ENCODE peak calls at places on chromosomes 3 and 15, in five cellular contexts. B is K562, W is WTC11, V is A549, I is HepG2. O is an unnamed sample.

GRCh38 chr15:60316961-60317360 is 80.8 kb downstream of the ANXA2 start:
- DNase-seq in B (no peak), W (no peak), V (no peak), I (no peak), O (no peak)

GRCh38 chr3:137222736-137223135 is 265.0 kb downstream of the IL20RB start:
- DNase-seq in B (no peak), W (no peak), V (no peak), I (no peak), O (no peak)

GRCh38 chr15:20106026-20106425 is 435.6 kb downstream of the GOLGA6L6 start:
- DNase-seq in B (no peak), W (no peak), V (no peak), I (no peak), O (no peak)

GRCh38 chr3:169323580-169324453 is 339.7 kb downstream of the MECOM start:
- DNase-seq in B (no peak), W (no peak), V (no peak), I (no peak), O (no peak)

GRCh38 chr3:38099518-38099917 is 37.4 kb downstream of the ACAA1 start:
- DNase-seq in B (no peak), W (no peak), V (no peak), I (no peak), O (no peak)

GRCh38 chr15:68592548-68592947 is 13.8 kb downstream of the CORO2B start:
- DNase-seq in B (no peak), W (no peak), V (no peak), I (no peak), O (no peak)

GRCh38 chr3:125051715-125052581 is 3.8 kb downstream of the HEG1 start:
- DNase-seq in B (no peak), W (no peak), V (no peak), I (no peak), O (peak)

GRCh38 chr3:59429203-59429602 is 379.4 kb upstream of the CFAP20DC start:
- DNase-seq in B (no peak), W (no peak), V (no peak), I (no peak), O (no peak)

GRCh38 chr15:100715571-100716455 is 113.4 kb downstream of the ASB7 start:
- DNase-seq in B (no peak), W (no peak), V (peak), I (peak), O (no peak)

GRCh38 chr3:134711284-134711683 is 60.5 kb upstream of the KY start:
- DNase-seq in B (no peak), W (no peak), V (no peak), I (no peak), O (no peak)

GRCh38 chr15:60400957-60401356 is 3.2 kb upstream of the ANXA2 start:
- DNase-seq in B (no peak), W (no peak), V (no peak), I (no peak), O (no peak)

GRCh38 chr3:177362646-177363045 is 165.4 kb upstream of the TBL1XR1 start:
- DNase-seq in B (no peak), W (no peak), V (no peak), I (no peak), O (no peak)

GRCh38 chr3:83216919-83217594 is 1455.6 kb upstream of the GBE1 start:
- DNase-seq in B (no peak), W (peak), V (no peak), I (no peak), O (no peak)

GRCh38 chr15:29268706-29269484 is 727 bp downstream of the NSMCE3 start:
- DNase-seq in B (peak), W (peak), V (peak), I (no peak), O (peak)

GRCh38 chr3:38354588-38355344 is 8.2 kb downstream of the XYLB start:
- DNase-seq in B (no peak), W (no peak), V (no peak), I (no peak), O (no peak)

GRCh38 chr3:39531681-39532080 is 64.2 kb downstream of the MOBP start:
- DNase-seq in B (no peak), W (no peak), V (peak), I (peak), O (no peak)
- TF ChIP-seq ESRRA in B (no peak), W (no peak), V (no peak), I (no peak), O (no peak)

GRCh38 chr3:126986001-126986400 is 3.1 kb downstream of the PLXNA1 start:
- DNase-seq in B (peak), W (no peak), V (no peak), I (no peak), O (no peak)

GRCh38 chr3:126985143-126985985 is 2.4 kb downstream of the PLXNA1 start:
- DNase-seq in B (no peak), W (no peak), V (no peak), I (no peak), O (no peak)

GRCh38 chr3:126983276-126983652 is 349 bp downstream of the PLXNA1 start:
- DNase-seq in B (peak), W (no peak), V (no peak), I (no peak), O (no peak)

GRCh38 chr3:126983653-126984390 is 907 bp downstream of the PLXNA1 start:
- DNase-seq in B (peak), W (peak), V (no peak), I (no peak), O (no peak)

GRCh38 chr3:126984391-126985142 is 1.7 kb downstream of the PLXNA1 start:
- DNase-seq in B (no peak), W (no peak), V (no peak), I (no peak), O (no peak)
- TF ChIP-seq ESRRA in B (no peak), W (no peak), V (no peak), I (no peak), O (no peak)

GRCh38 chr3:132317229-132317948 is at the start of gene ACP3:
- DNase-seq in B (no peak), W (no peak), V (peak), I (no peak), O (peak)
- TF ChIP-seq ESRRA in B (no peak), W (no peak), V (no peak), I (no peak), O (no peak)

GRCh38 chr15:66404532-66404931 is 17.8 kb downstream of the MAP2K1 start:
- DNase-seq in B (peak), W (peak), V (no peak), I (no peak), O (no peak)
- TF ChIP-seq ESRRA in B (no peak), W (no peak), V (no peak), I (no peak), O (no peak)

GRCh38 chr3:9430733-9431132 is 33.3 kb downstream of the SETD5 start:
- DNase-seq in B (no peak), W (no peak), V (no peak), I (no peak), O (no peak)
- TF ChIP-seq ESRRA in B (no peak), W (no peak), V (no peak), I (no peak), O (no peak)

DNA sequence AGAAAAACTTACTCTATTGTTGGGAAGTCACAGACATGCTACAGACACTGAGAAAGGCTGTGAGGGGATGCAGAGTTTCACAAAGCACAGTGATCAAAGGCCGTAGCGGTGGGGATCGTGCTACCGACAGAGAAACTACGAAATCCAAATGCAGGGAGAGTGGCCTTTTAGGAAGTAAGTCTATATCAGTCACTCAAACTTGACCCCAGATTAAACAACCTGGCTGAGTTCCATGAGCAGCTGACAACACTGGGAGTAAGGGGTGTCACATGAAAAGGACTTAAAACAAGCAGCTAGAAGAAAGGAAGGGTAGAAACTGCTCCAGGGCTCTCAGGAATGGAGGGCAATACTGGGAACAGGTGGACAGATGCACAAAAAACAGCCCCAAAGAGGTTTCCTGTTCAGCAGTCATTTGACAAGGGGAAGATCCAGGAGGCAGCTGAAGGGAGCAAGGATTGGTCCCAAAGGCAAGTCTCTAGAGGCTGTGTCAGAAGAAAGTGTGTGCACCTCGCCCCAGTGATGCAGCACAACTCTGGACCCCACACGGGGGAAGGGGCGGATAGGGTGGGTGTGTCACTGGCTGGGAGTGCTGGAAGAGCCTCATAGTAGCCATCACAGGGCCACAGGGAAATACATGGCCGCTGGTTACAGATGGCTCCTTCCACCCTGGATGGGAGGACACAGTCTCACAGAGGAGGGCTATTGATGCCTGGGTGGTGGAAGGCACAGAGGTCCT is 20.3 kb upstream of the HDAC11 start:
- DNase-seq in B (no peak), W (no peak), V (no peak), I (no peak), O (no peak)
- TF ChIP-seq ESRRA in B (no peak), W (no peak), V (no peak), I (no peak), O (no peak)

DNA sequence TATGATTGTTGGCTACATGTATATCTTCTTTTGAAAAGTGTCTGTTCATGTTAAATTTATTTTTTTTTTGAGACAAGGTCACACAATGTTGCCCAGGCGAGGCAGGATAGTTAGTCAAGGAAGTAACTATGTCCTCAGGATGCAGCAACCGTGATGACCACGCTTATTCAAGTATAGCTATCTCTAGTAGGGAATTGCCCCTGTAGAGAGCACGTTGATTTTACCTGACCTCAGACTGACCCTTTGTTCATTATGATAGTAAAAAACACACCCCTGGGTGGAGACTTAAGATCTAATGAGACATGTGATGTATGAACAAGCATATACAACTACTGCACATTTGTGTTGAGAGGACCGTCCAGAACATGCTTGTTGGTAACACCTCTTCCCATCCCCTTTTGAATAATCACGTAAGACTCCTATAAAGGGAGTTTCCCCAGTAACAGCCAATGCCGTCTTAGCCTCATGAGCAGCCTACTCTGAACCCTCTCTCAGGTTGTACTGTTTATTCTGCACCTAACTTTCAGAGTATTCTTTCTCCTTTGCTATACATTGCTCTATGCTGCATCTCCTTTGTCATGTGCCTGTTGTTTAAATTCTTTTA is 32.9 kb downstream of the ZNF621 start:
- DNase-seq in B (no peak), W (no peak), V (no peak), I (no peak), O (no peak)
- TF ChIP-seq ESRRA in B (no peak), W (no peak), V (no peak), I (no peak), O (no peak)

GRCh38 chr3:53163459-53164387 is 2.7 kb downstream of the PRKCD start:
- DNase-seq in B (no peak), W (no peak), V (no peak), I (no peak), O (no peak)

GRCh38 chr3:53162672-53163458 is 1.9 kb downstream of the PRKCD start:
- DNase-seq in B (peak), W (no peak), V (no peak), I (no peak), O (no peak)

GRCh38 chr3:53160660-53161344 is at the start of gene PRKCD:
- DNase-seq in B (peak), W (peak), V (peak), I (peak), O (no peak)

GRCh38 chr3:53161345-53161819 is 373 bp downstream of the PRKCD start:
- DNase-seq in B (no peak), W (peak), V (no peak), I (no peak), O (no peak)

GRCh38 chr3:53161820-53162671 is 1.0 kb downstream of the PRKCD start:
- DNase-seq in B (peak), W (peak), V (peak), I (no peak), O (no peak)
- TF ChIP-seq ESRRA in B (no peak), W (no peak), V (no peak), I (no peak), O (no peak)

GRCh38 chr15:35723120-35723707 is 177.2 kb upstream of the DPH6 start:
- DNase-seq in B (no peak), W (no peak), V (no peak), I (no peak), O (no peak)
- TF ChIP-seq ESRRA in B (no peak), W (no peak), V (no peak), I (no peak), O (no peak)

GRCh38 chr3:146200461-146201220 is 39.7 kb upstream of the PLOD2 start:
- DNase-seq in B (no peak), W (no peak), V (no peak), I (no peak), O (no peak)
- TF ChIP-seq ESRRA in B (no peak), W (no peak), V (no peak), I (no peak), O (no peak)

O was measured in GM12878.